ENCODE peak calls at places on chromosomes 13 and 19, in eight cellular contexts. L, J, F, W, Z, V, O and U are unnamed samples.

GRCh38 chr19:17948967-17949930 is 16.4 kb downstream of the CCDC124 start:
- DNase-seq in L (no peak), J (no peak), F (peak; percentile 78), W (no peak), Z (no peak), V (no peak), O (no peak), U (no peak)

GRCh38 chr19:3670796-3671679 is 29.2 kb downstream of the PIP5K1C start:
- DNase-seq in L (peak; percentile 55), J (peak; percentile 88), F (no peak), W (peak; percentile 61), Z (no peak), V (no peak), O (no peak), U (no peak)

GRCh38 chr19:18287836-18288772 is 6.7 kb upstream of the JUND start:
- DNase-seq in L (no peak), J (peak; percentile 30), F (no peak), W (no peak), Z (no peak), V (no peak), O (no peak), U (no peak)

GRCh38 chr13:113535381-113535781 is 44.9 kb upstream of the DCUN1D2 start:
- DNase-seq in L (no peak), J (no peak), F (peak; percentile 19), W (no peak), Z (no peak), V (no peak), O (no peak), U (no peak)

GRCh38 chr13:77300176-77301141 is 26.4 kb downstream of the MYCBP2 start:
- DNase-seq in L (peak; percentile 41), J (peak; percentile 84), F (no peak), W (no peak), Z (peak; percentile 37), V (peak; percentile 65), O (no peak), U (peak; percentile 25)

GRCh38 chr19:35357867-35358573 is at the start of gene FFAR3:
- DNase-seq in L (no peak), J (peak; percentile 41), F (peak; percentile 79), W (no peak), Z (no peak), V (no peak), O (no peak), U (no peak)

GRCh38 chr19:10612515-10613119 is 12.7 kb upstream of the SLC44A2 start:
- DNase-seq in L (no peak), J (no peak), F (peak; percentile 89), W (no peak), Z (no peak), V (no peak), O (no peak), U (no peak)

GRCh38 chr13:97653741-97654140 is 219.8 kb downstream of the RAP2A start:
- DNase-seq in L (no peak), J (peak; percentile 52), F (no peak), W (no peak), Z (no peak), V (no peak), O (no peak), U (no peak)

GRCh38 chr13:85283408-85283807 is 515.8 kb downstream of the SLITRK6 start:
- DNase-seq in L (no peak), J (no peak), F (no peak), W (no peak), Z (no peak), V (no peak), O (no peak), U (no peak)

GRCh38 chr19:3285647-3286176 is 61.3 kb downstream of the CELF5 start:
- DNase-seq in L (no peak), J (no peak), F (no peak), W (no peak), Z (no peak), V (no peak), O (no peak), U (no peak)